ENCODE peak calls at places on chromosome 19, in ten cellular contexts. One of them, this sample, is unnamed.

GRCh38 chr19:32691291-32691951 is at the start of gene NUDT19:
- DNase-seq in WTC11: peak
- DNase-seq in activated T-helper 1 cell treated with anti-CD3 and anti-CD28 coated beads, Interleukin-2, amount 50 U/mL, for 16 hours: peak
- DNase-seq in activated gamma-delta T cell treated with anti-CD3 and anti-CD28 coated beads, Interleukin-2, amount 50 U/mL, for 16 hours: peak
- DNase-seq in HTR-8/SVneo: peak
- DNase-seq in prostate gland: peak
- DNase-seq in MCF 10A: peak
- DNase-seq in NCI-H345: peak
- DNase-seq in brain microvascular endothelial cell: peak
- DNase-seq in NCI-H1694 treated with DMSO at 0.1 percent for 48 hours: peak
- DNase-seq in this sample: peak

GRCh38 chr19:29537601-29538000 is 11.8 kb downstream of the VSTM2B start:
- DNase-seq in HTR-8/SVneo: no peak
- DNase-seq in activated T-helper 1 cell treated with anti-CD3 and anti-CD28 coated beads, Interleukin-2, amount 50 U/mL, for 16 hours: no peak
- DNase-seq in MCF 10A: no peak
- DNase-seq in WTC11: no peak
- DNase-seq in activated gamma-delta T cell treated with anti-CD3 and anti-CD28 coated beads, Interleukin-2, amount 50 U/mL, for 16 hours: no peak
- DNase-seq in NCI-H345: no peak
- DNase-seq in prostate gland: no peak
- DNase-seq in brain microvascular endothelial cell: no peak
- DNase-seq in NCI-H1694 treated with DMSO at 0.1 percent for 48 hours: no peak
- DNase-seq in this sample: no peak

GRCh38 chr19:48400018-48400742 is 6.7 kb downstream of the GRIN2D start:
- DNase-seq in HTR-8/SVneo: no peak
- DNase-seq in activated T-helper 1 cell treated with anti-CD3 and anti-CD28 coated beads, Interleukin-2, amount 50 U/mL, for 16 hours: no peak
- DNase-seq in activated gamma-delta T cell treated with anti-CD3 and anti-CD28 coated beads, Interleukin-2, amount 50 U/mL, for 16 hours: peak
- DNase-seq in WTC11: peak
- DNase-seq in MCF 10A: peak
- DNase-seq in NCI-H345: peak
- DNase-seq in NCI-H1694 treated with DMSO at 0.1 percent for 48 hours: no peak
- DNase-seq in brain microvascular endothelial cell: peak
- DNase-seq in prostate gland: no peak
- DNase-seq in this sample: no peak

GRCh38 chr19:14471436-14472187 is 3.5 kb downstream of the PTGER1 start:
- DNase-seq in activated gamma-delta T cell treated with anti-CD3 and anti-CD28 coated beads, Interleukin-2, amount 50 U/mL, for 16 hours: no peak
- DNase-seq in activated T-helper 1 cell treated with anti-CD3 and anti-CD28 coated beads, Interleukin-2, amount 50 U/mL, for 16 hours: no peak
- DNase-seq in brain microvascular endothelial cell: no peak
- DNase-seq in WTC11: no peak
- DNase-seq in HTR-8/SVneo: no peak
- DNase-seq in MCF 10A: no peak
- DNase-seq in prostate gland: no peak
- DNase-seq in NCI-H345: no peak
- DNase-seq in NCI-H1694 treated with DMSO at 0.1 percent for 48 hours: no peak
- DNase-seq in this sample: no peak

GRCh38 chr19:46611791-46612190 is 10.7 kb downstream of the CALM3 start:
- DNase-seq in NCI-H1694 treated with DMSO at 0.1 percent for 48 hours: no peak
- DNase-seq in activated T-helper 1 cell treated with anti-CD3 and anti-CD28 coated beads, Interleukin-2, amount 50 U/mL, for 16 hours: no peak
- DNase-seq in MCF 10A: no peak
- DNase-seq in brain microvascular endothelial cell: no peak
- DNase-seq in HTR-8/SVneo: no peak
- DNase-seq in WTC11: no peak
- DNase-seq in activated gamma-delta T cell treated with anti-CD3 and anti-CD28 coated beads, Interleukin-2, amount 50 U/mL, for 16 hours: no peak
- DNase-seq in prostate gland: no peak
- DNase-seq in NCI-H345: no peak
- DNase-seq in this sample: no peak

GRCh38 chr19:41376998-41377365 is 649 bp downstream of the TMEM91 start:
- DNase-seq in NCI-H1694 treated with DMSO at 0.1 percent for 48 hours: no peak
- DNase-seq in activated T-helper 1 cell treated with anti-CD3 and anti-CD28 coated beads, Interleukin-2, amount 50 U/mL, for 16 hours: no peak
- DNase-seq in HTR-8/SVneo: no peak
- DNase-seq in MCF 10A: no peak
- DNase-seq in NCI-H345: no peak
- DNase-seq in prostate gland: no peak
- DNase-seq in WTC11: no peak
- DNase-seq in brain microvascular endothelial cell: no peak
- DNase-seq in activated gamma-delta T cell treated with anti-CD3 and anti-CD28 coated beads, Interleukin-2, amount 50 U/mL, for 16 hours: no peak
- DNase-seq in this sample: no peak

GRCh38 chr19:5154799-5155426 is 185.7 kb downstream of the PTPRS start:
- DNase-seq in brain microvascular endothelial cell: no peak
- DNase-seq in prostate gland: no peak
- DNase-seq in activated gamma-delta T cell treated with anti-CD3 and anti-CD28 coated beads, Interleukin-2, amount 50 U/mL, for 16 hours: no peak
- DNase-seq in NCI-H1694 treated with DMSO at 0.1 percent for 48 hours: no peak
- DNase-seq in HTR-8/SVneo: no peak
- DNase-seq in WTC11: no peak
- DNase-seq in MCF 10A: no peak
- DNase-seq in NCI-H345: no peak
- DNase-seq in activated T-helper 1 cell treated with anti-CD3 and anti-CD28 coated beads, Interleukin-2, amount 50 U/mL, for 16 hours: no peak
- DNase-seq in this sample: no peak

GRCh38 chr19:9786342-9786741 is 17.8 kb upstream of the ZNF846 start:
- DNase-seq in activated gamma-delta T cell treated with anti-CD3 and anti-CD28 coated beads, Interleukin-2, amount 50 U/mL, for 16 hours: no peak
- DNase-seq in NCI-H345: no peak
- DNase-seq in HTR-8/SVneo: no peak
- DNase-seq in activated T-helper 1 cell treated with anti-CD3 and anti-CD28 coated beads, Interleukin-2, amount 50 U/mL, for 16 hours: no peak
- DNase-seq in WTC11: no peak
- DNase-seq in brain microvascular endothelial cell: no peak
- DNase-seq in MCF 10A: no peak
- DNase-seq in NCI-H1694 treated with DMSO at 0.1 percent for 48 hours: no peak
- DNase-seq in prostate gland: no peak
- DNase-seq in this sample: no peak

GRCh38 chr19:23470873-23471555 is 75.7 kb upstream of the ZNF91 start:
- DNase-seq in activated gamma-delta T cell treated with anti-CD3 and anti-CD28 coated beads, Interleukin-2, amount 50 U/mL, for 16 hours: no peak
- DNase-seq in NCI-H345: no peak
- DNase-seq in brain microvascular endothelial cell: no peak
- DNase-seq in activated T-helper 1 cell treated with anti-CD3 and anti-CD28 coated beads, Interleukin-2, amount 50 U/mL, for 16 hours: no peak
- DNase-seq in MCF 10A: no peak
- DNase-seq in NCI-H1694 treated with DMSO at 0.1 percent for 48 hours: no peak
- DNase-seq in HTR-8/SVneo: no peak
- DNase-seq in prostate gland: no peak
- DNase-seq in WTC11: peak
- DNase-seq in this sample: no peak

GRCh38 chr19:5966215-5966614 is 11.7 kb downstream of the RANBP3 start:
- DNase-seq in prostate gland: no peak
- DNase-seq in HTR-8/SVneo: no peak
- DNase-seq in activated gamma-delta T cell treated with anti-CD3 and anti-CD28 coated beads, Interleukin-2, amount 50 U/mL, for 16 hours: no peak
- DNase-seq in NCI-H1694 treated with DMSO at 0.1 percent for 48 hours: no peak
- DNase-seq in MCF 10A: no peak
- DNase-seq in WTC11: no peak
- DNase-seq in activated T-helper 1 cell treated with anti-CD3 and anti-CD28 coated beads, Interleukin-2, amount 50 U/mL, for 16 hours: no peak
- DNase-seq in brain microvascular endothelial cell: no peak
- DNase-seq in NCI-H345: no peak
- DNase-seq in this sample: no peak

GRCh38 chr19:29714371-29714952 is 599 bp downstream of the C19orf12 start:
- DNase-seq in HTR-8/SVneo: no peak
- DNase-seq in prostate gland: no peak
- DNase-seq in NCI-H345: peak
- DNase-seq in brain microvascular endothelial cell: no peak
- DNase-seq in MCF 10A: no peak
- DNase-seq in activated gamma-delta T cell treated with anti-CD3 and anti-CD28 coated beads, Interleukin-2, amount 50 U/mL, for 16 hours: no peak
- DNase-seq in WTC11: no peak
- DNase-seq in activated T-helper 1 cell treated with anti-CD3 and anti-CD28 coated beads, Interleukin-2, amount 50 U/mL, for 16 hours: peak
- DNase-seq in NCI-H1694 treated with DMSO at 0.1 percent for 48 hours: no peak
- DNase-seq in this sample: no peak

This sample was measured in naive thymus-derived CD4-positive, alpha-beta T cell.